ENCODE peak calls at places on chromosomes 11 and 22, in five cellular contexts. C is ovary, K is stomach, S is transverse colon, Q is A549. O is an unnamed sample.
A peak's percentile ranks its signal among the peaks of the same experiment; 100 is the strongest.

GRCh38 chr22:48850658-48851287 is 976.9 kb downstream of the BRD1 start:
- DNase-seq in C (no peak), S (no peak), Q (no peak), K (no peak), O (no peak)

GRCh38 chr11:34632105-34632780 is 11.3 kb downstream of the EHF start:
- DNase-seq in K (peak; percentile 59), C (no peak), S (no peak), Q (peak; percentile 41), O (no peak)

GRCh38 chr11:66970808-66971442 is 4.2 kb upstream of the C11orf86 start:
- DNase-seq in Q (peak; percentile 99), C (peak; percentile 36), S (peak; percentile 29), K (no peak), O (peak; percentile 66)

GRCh38 chr11:134781335-134781970 is 369.4 kb upstream of the B3GAT1 start:
- DNase-seq in C (no peak), Q (no peak), S (no peak), K (no peak), O (no peak)

GRCh38 chr11:15146271-15147003 is 31.7 kb downstream of the INSC start:
- DNase-seq in S (no peak), K (no peak), C (no peak), Q (no peak), O (no peak)

GRCh38 chr11:1054143-1055108 is 17.9 kb upstream of the MUC6 start:
- DNase-seq in K (peak; percentile 66), C (peak; percentile 7), Q (peak; percentile 64), S (peak; percentile 87), O (no peak)

GRCh38 chr11:4677948-4678347 is 19.7 kb downstream of the OR51E2 start:
- DNase-seq in C (no peak), S (no peak), K (no peak), Q (no peak), O (no peak)

GRCh38 chr11:116948375-116948774 is 111.0 kb upstream of the APOA1 start:
- DNase-seq in C (no peak), K (no peak), S (peak; percentile 34), Q (peak; percentile 21), O (no peak)

GRCh38 chr11:59523541-59523940 is 12.2 kb downstream of the OR4D9 start:
- DNase-seq in S (no peak), C (no peak), K (no peak), Q (peak; percentile 30), O (no peak)

GRCh38 chr11:90414221-90414620 is 191.4 kb upstream of the CHORDC1 start:
- DNase-seq in K (no peak), Q (no peak), C (no peak), S (no peak), O (no peak)

GRCh38 chr11:70002433-70002832 is 75.7 kb upstream of the ANO1 start:
- DNase-seq in C (no peak), S (no peak), K (no peak), Q (no peak), O (no peak)

GRCh38 chr11:102761646-102762238 is 18.7 kb downstream of the MMP10 start:
- DNase-seq in C (no peak), S (no peak), K (no peak), Q (no peak), O (no peak)

GRCh38 chr11:47766363-47767227 is 546 bp downstream of the FNBP4 start:
- DNase-seq in S (peak; percentile 81), Q (peak; percentile 68), K (peak; percentile 79), C (peak; percentile 60), O (peak; percentile 71)

GRCh38 chr11:10494636-10495463 is 39.8 kb downstream of the AMPD3 start:
- DNase-seq in K (no peak), Q (no peak), S (no peak), C (no peak), O (no peak)

GRCh38 chr11:1471736-1472135 is 14.8 kb downstream of the MOB2 start:
- DNase-seq in K (no peak), C (no peak), Q (no peak), S (no peak), O (no peak)

GRCh38 chr11:64353101-64353738 is 5.7 kb upstream of the RPS6KA4 start:
- DNase-seq in S (no peak), C (no peak), Q (no peak), K (no peak), O (no peak)

GRCh38 chr22:46366327-46366731 is 30.8 kb downstream of the TRMU start:
- DNase-seq in K (no peak), S (no peak), C (no peak), Q (no peak), O (no peak)

GRCh38 chr22:46363611-46364321 is 28.3 kb downstream of the TRMU start:
- DNase-seq in C (no peak), S (no peak), Q (no peak), K (no peak), O (no peak)

GRCh38 chr22:46364341-46365165 is 29.0 kb downstream of the TRMU start:
- DNase-seq in K (no peak), S (no peak), Q (no peak), C (no peak), O (no peak)

GRCh38 chr22:46366801-46367706 is 31.5 kb downstream of the TRMU start:
- DNase-seq in K (no peak), Q (no peak), C (no peak), S (peak; percentile 59), O (no peak)

GRCh38 chr22:46365166-46365624 is 29.7 kb downstream of the TRMU start:
- DNase-seq in K (no peak), C (no peak), S (no peak), Q (no peak), O (no peak)
- H3K4me3 ChIP-seq in K (no peak overlapping the region), C (no peak overlapping the region), S (no peak overlapping the region), Q (no peak overlapping the region), O (no peak overlapping the region)

DNA sequence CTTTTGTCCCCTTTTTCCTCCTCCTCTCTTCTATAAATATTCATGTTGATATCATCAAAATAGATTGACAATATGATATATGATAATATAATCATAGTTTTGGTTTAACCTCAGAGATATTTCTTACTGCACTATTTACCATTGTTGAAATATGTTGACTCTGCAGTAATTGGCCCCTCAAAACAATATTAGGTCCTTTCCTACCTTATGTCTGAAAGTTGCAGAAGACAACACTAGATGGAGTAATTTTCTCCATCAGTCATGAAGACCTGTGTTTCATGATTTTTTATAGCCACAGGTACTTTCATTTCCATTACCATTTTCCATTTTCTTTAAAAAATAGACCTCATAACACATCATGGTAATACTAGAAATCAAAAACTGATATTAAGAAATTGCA is 284.4 kb downstream of the LUZP2 start:
- DNase-seq in K (no peak), Q (no peak), C (no peak), S (no peak), O (no peak)
- TF ChIP-seq CTCF in K (no peak), Q (no peak), C (no peak), S (no peak), O (no peak)

DNA sequence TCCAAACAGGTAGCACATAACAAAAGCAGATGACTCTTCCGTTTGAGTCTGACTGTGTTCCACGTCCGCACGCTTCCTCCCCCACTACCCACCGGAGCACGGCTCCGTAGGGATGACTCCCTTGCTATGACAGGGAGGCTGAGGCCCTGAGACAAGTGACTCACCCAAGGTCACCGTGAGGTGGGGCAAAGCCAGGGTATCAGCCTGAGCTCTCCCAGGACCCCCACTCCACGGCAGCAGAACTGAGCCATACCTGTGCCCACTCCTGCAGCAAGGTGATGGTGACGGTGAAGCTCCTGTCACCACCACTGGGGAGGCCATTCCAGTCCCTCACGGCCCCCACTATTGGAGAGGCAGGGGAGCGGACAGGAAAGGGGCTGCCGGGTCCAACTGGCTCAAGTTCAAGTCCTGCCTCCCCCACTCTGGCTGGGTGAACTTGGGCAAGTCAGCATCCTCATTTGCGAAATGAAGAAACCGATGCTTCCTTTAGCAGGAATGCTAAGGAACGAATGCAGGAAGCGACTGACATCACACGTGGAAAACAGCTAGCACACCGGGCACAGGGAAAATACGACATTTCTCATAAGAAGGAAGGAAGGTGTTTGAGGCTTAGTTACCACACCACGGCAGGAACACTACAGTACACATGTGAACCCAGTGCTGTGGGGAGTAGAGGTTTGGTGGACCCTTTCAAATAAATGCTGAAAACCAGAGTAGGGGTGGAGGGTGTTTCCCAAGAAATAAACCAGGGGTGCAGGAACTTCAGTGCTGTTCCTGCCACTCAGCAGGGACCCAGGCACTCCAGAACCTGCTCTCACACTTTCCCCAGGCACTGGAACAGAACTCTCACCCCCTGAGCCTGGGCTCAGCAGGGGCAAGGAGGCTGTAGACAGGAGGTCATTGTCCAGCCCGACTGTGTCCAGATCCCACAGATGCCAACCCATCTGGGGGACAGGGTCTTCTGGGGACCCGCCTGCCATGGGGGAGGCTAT is 32.4 kb upstream of the CBX7 start:
- DNase-seq in Q (no peak), S (no peak), C (no peak), K (no peak), O (no peak)
- TF ChIP-seq EP300 in Q (no peak), S (no peak), C (no peak), K (no peak), O (no peak)

GRCh38 chr11:65915821-65916251 is 3.0 kb downstream of the C11orf68 start:
- DNase-seq in C (peak; percentile 89), K (peak; percentile 55), S (peak; percentile 74), Q (peak; percentile 94), O (peak; percentile 63)

GRCh38 chr11:65912840-65913239 is 6.0 kb downstream of the C11orf68 start:
- DNase-seq in S (no peak), C (no peak), Q (peak; percentile 55), K (no peak), O (no peak)

GRCh38 chr11:65915101-65915820 is 3.6 kb downstream of the C11orf68 start:
- DNase-seq in K (no peak), C (no peak), S (no peak), Q (no peak), O (no peak)

GRCh38 chr11:65907878-65908277 is 7.7 kb upstream of the FOSL1 start:
- DNase-seq in K (no peak), S (no peak), C (no peak), Q (no peak), O (no peak)

GRCh38 chr11:65911682-65912568 is 6.9 kb downstream of the C11orf68 start:
- DNase-seq in K (no peak), C (peak; percentile 72), S (peak; percentile 40), Q (peak; percentile 79), O (no peak)
- H3K4me3 ChIP-seq in K (no peak overlapping the region), C (no peak overlapping the region), S (no peak overlapping the region), Q (no peak overlapping the region), O (no peak overlapping the region)

GRCh38 chr22:17205432-17205831 is 13.8 kb downstream of the ADA2 start:
- DNase-seq in C (no peak), S (no peak), K (no peak), Q (no peak), O (no peak)
- TF ChIP-seq CTCF in C (no peak), S (no peak), K (no peak), Q (no peak), O (no peak)

GRCh38 chr22:31079095-31079642 is 1.9 kb upstream of the SMTN start:
- DNase-seq in K (peak; percentile 59), C (no peak), Q (no peak), S (peak; percentile 77), O (no peak)
- TF ChIP-seq EP300 in K (no peak), C (no peak), Q (no peak), S (no peak), O (no peak)

GRCh38 chr22:23538502-23538860 is 41.6 kb downstream of the IGLL1 start:
- DNase-seq in S (no peak), C (no peak), K (no peak), Q (no peak), O (no peak)
- H3K4me3 ChIP-seq in S (no peak overlapping the region), C (no peak overlapping the region), K (no peak overlapping the region), Q (no peak overlapping the region), O (no peak overlapping the region)

GRCh38 chr11:111459506-111460270 is 52.5 kb downstream of the BTG4 start:
- DNase-seq in C (no peak), S (no peak), K (no peak), Q (no peak), O (no peak)
- TF ChIP-seq CTCF in C (no peak), S (no peak), K (no peak), Q (no peak), O (no peak)